ENCODE peak calls at places on chromosomes 16 and 17, in six cellular contexts. One of them, this sample, is unnamed.

GRCh38 chr17:58694302-58694701 is 1.9 kb downstream of the RAD51C start:
- DNase-seq in lung: no peak
- DNase-seq in HL-60: no peak
- DNase-seq in fibroblast of lung: no peak
- DNase-seq in fibroblast of pulmonary artery: no peak
- DNase-seq in left ventricle myocardium inferior: no peak
- DNase-seq in this sample: no peak

GRCh38 chr17:80761421-80761871 is 216.8 kb downstream of the RPTOR start:
- DNase-seq in HL-60: no peak
- DNase-seq in left ventricle myocardium inferior: no peak
- DNase-seq in fibroblast of lung: peak
- DNase-seq in lung: no peak
- DNase-seq in fibroblast of pulmonary artery: peak
- DNase-seq in this sample: peak

GRCh38 chr17:5526821-5527598 is 40.6 kb downstream of the MIS12 start:
- DNase-seq in fibroblast of pulmonary artery: peak
- DNase-seq in left ventricle myocardium inferior: peak
- DNase-seq in lung: no peak
- DNase-seq in HL-60: peak
- DNase-seq in fibroblast of lung: peak
- DNase-seq in this sample: peak

GRCh38 chr16:12345349-12345748 is 368.8 kb downstream of the SNX29 start:
- DNase-seq in fibroblast of lung: no peak
- DNase-seq in HL-60: peak
- DNase-seq in fibroblast of pulmonary artery: no peak
- DNase-seq in left ventricle myocardium inferior: no peak
- DNase-seq in lung: no peak
- DNase-seq in this sample: no peak

GRCh38 chr16:50550035-50550434 is 1.8 kb downstream of the NKD1 start:
- DNase-seq in HL-60: no peak
- DNase-seq in fibroblast of lung: no peak
- DNase-seq in left ventricle myocardium inferior: no peak
- DNase-seq in fibroblast of pulmonary artery: no peak
- DNase-seq in lung: no peak
- DNase-seq in this sample: no peak

GRCh38 chr17:50514388-50514787 is 6.1 kb downstream of the MYCBPAP start:
- DNase-seq in fibroblast of pulmonary artery: no peak
- DNase-seq in fibroblast of lung: no peak
- DNase-seq in left ventricle myocardium inferior: no peak
- DNase-seq in lung: no peak
- DNase-seq in HL-60: no peak
- DNase-seq in this sample: no peak

GRCh38 chr17:21677126-21677910 is 15.0 kb upstream of the KCNJ18 start:
- DNase-seq in lung: no peak
- DNase-seq in HL-60: no peak
- DNase-seq in fibroblast of lung: no peak
- DNase-seq in left ventricle myocardium inferior: no peak
- DNase-seq in fibroblast of pulmonary artery: no peak
- DNase-seq in this sample: no peak

GRCh38 chr17:43591750-43592562 is 45.8 kb upstream of the ETV4 start:
- DNase-seq in fibroblast of pulmonary artery: peak
- DNase-seq in lung: peak
- DNase-seq in fibroblast of lung: peak
- DNase-seq in HL-60: no peak
- DNase-seq in left ventricle myocardium inferior: peak
- DNase-seq in this sample: peak

GRCh38 chr17:42748202-42748905 is 3.5 kb upstream of the EZH1 start:
- DNase-seq in HL-60: no peak
- DNase-seq in left ventricle myocardium inferior: no peak
- DNase-seq in fibroblast of pulmonary artery: no peak
- DNase-seq in fibroblast of lung: no peak
- DNase-seq in lung: no peak
- DNase-seq in this sample: no peak

GRCh38 chr16:56617212-56618085 is 8.1 kb upstream of the MT1E start:
- DNase-seq in lung: peak
- DNase-seq in left ventricle myocardium inferior: peak
- DNase-seq in fibroblast of lung: peak
- DNase-seq in fibroblast of pulmonary artery: peak
- DNase-seq in HL-60: peak
- DNase-seq in this sample: peak

GRCh38 chr17:2595200-2595599 is 1.7 kb downstream of the PAFAH1B1 start:
- DNase-seq in lung: no peak
- DNase-seq in fibroblast of pulmonary artery: no peak
- DNase-seq in left ventricle myocardium inferior: no peak
- DNase-seq in fibroblast of lung: no peak
- DNase-seq in HL-60: no peak
- DNase-seq in this sample: no peak

GRCh38 chr16:81263470-81264200 is 25.1 kb downstream of the BCO1 start:
- DNase-seq in fibroblast of lung: peak
- DNase-seq in HL-60: no peak
- DNase-seq in fibroblast of pulmonary artery: peak
- DNase-seq in lung: no peak
- DNase-seq in left ventricle myocardium inferior: no peak
- DNase-seq in this sample: no peak

GRCh38 chr16:81266680-81267095 is 28.2 kb downstream of the BCO1 start:
- DNase-seq in lung: no peak
- DNase-seq in fibroblast of pulmonary artery: no peak
- DNase-seq in left ventricle myocardium inferior: no peak
- DNase-seq in HL-60: no peak
- DNase-seq in fibroblast of lung: no peak
- DNase-seq in this sample: peak

GRCh38 chr16:81265052-81265451 is 26.6 kb downstream of the BCO1 start:
- DNase-seq in fibroblast of lung: no peak
- DNase-seq in HL-60: no peak
- DNase-seq in lung: no peak
- DNase-seq in fibroblast of pulmonary artery: no peak
- DNase-seq in left ventricle myocardium inferior: no peak
- DNase-seq in this sample: no peak

GRCh38 chr16:81265658-81266451 is 27.4 kb downstream of the BCO1 start:
- DNase-seq in left ventricle myocardium inferior: peak
- DNase-seq in lung: peak
- DNase-seq in HL-60: no peak
- DNase-seq in fibroblast of lung: peak
- DNase-seq in fibroblast of pulmonary artery: peak
- DNase-seq in this sample: peak

GRCh38 chr16:81264386-81264785 is 25.9 kb downstream of the BCO1 start:
- DNase-seq in left ventricle myocardium inferior: no peak
- DNase-seq in lung: no peak
- DNase-seq in HL-60: no peak
- DNase-seq in fibroblast of pulmonary artery: no peak
- DNase-seq in fibroblast of lung: no peak
- DNase-seq in this sample: no peak
- H3K4me3 ChIP-seq in left ventricle myocardium inferior: no peak
- H3K4me3 ChIP-seq in lung: no peak
- H3K4me3 ChIP-seq in HL-60: no peak
- H3K4me3 ChIP-seq in fibroblast of pulmonary artery: no peak
- H3K4me3 ChIP-seq in fibroblast of lung: no peak
- H3K4me3 ChIP-seq in this sample: no peak

GRCh38 chr17:63436523-63437110 is 9.5 kb downstream of the CYB561 start:
- DNase-seq in fibroblast of lung: peak
- DNase-seq in HL-60: no peak
- DNase-seq in lung: no peak
- DNase-seq in fibroblast of pulmonary artery: peak
- DNase-seq in left ventricle myocardium inferior: no peak
- DNase-seq in this sample: no peak
- TF ChIP-seq CTCF in fibroblast of lung: peak
- TF ChIP-seq CTCF in HL-60: no peak
- TF ChIP-seq CTCF in lung: no peak
- TF ChIP-seq CTCF in fibroblast of pulmonary artery: peak
- TF ChIP-seq CTCF in left ventricle myocardium inferior: peak
- TF ChIP-seq CTCF in this sample: no peak

DNA sequence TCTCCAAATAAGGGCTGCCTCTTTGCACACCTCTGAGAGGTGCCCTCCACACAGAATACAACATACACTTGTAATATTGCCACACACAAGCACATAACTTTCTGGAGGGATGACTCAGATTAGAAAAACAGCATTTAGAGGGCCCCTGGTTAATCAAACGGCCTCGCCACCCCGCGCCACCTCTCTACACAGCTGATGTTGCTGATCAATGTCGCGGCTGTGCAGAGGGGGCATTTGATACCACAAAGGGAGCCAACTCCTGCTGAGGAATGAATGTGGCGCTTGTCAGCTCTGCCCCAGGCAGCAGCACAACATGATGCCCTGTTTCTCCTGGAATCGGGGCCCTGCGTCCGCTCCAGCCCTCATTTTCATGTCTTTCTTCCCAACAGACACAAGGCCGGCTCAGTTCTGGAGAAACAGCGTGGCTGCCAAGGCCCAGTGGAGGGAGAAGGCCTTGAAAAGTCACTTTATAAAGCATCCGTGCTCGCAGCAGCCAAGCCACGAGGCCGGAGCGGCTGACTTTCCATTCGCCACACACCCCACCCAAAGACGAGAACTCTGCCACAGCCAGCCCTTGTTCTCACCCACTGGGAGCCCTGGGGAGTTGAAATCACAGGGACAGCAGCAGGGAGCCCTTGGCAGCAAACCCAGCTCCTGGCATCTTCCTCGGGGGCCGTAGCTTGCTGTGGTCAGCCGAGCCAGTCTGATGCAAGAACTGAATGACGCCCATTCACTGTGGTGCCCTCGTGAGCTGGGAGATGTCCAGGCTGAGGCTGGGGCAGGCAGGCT is 65.7 kb downstream of the XYLT1 start:
- DNase-seq in HL-60: no peak
- DNase-seq in fibroblast of lung: peak
- DNase-seq in left ventricle myocardium inferior: peak
- DNase-seq in fibroblast of pulmonary artery: peak
- DNase-seq in lung: peak
- DNase-seq in this sample: no peak
- H3K4me3 ChIP-seq in HL-60: no peak
- H3K4me3 ChIP-seq in fibroblast of lung: no peak
- H3K4me3 ChIP-seq in left ventricle myocardium inferior: no peak
- H3K4me3 ChIP-seq in fibroblast of pulmonary artery: no peak
- H3K4me3 ChIP-seq in lung: no peak
- H3K4me3 ChIP-seq in this sample: no peak

DNA sequence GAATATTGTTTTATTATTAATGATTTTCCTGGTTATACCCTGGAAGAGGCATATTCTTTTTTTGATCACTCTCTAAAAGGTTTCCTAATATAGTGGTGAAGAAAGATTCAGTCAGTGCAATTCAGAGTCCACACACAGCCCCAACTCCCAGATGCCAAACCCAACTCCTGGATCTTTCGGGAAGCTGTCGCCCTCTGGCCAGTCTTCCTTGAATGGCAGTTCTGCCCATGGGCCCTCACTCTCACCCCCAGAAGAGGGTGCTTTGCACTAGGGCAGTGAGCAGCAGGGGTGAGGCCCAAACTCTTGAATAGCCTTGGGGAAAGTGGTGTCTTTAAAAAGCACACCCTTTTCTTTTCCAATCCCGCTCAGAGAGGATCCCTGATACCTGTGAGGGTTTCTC is 11.0 kb downstream of the KRT32 start:
- DNase-seq in lung: no peak
- DNase-seq in fibroblast of pulmonary artery: no peak
- DNase-seq in fibroblast of lung: no peak
- DNase-seq in HL-60: no peak
- DNase-seq in left ventricle myocardium inferior: no peak
- DNase-seq in this sample: no peak
- TF ChIP-seq CTCF in lung: no peak
- TF ChIP-seq CTCF in fibroblast of pulmonary artery: no peak
- TF ChIP-seq CTCF in fibroblast of lung: peak
- TF ChIP-seq CTCF in HL-60: no peak
- TF ChIP-seq CTCF in left ventricle myocardium inferior: no peak
- TF ChIP-seq CTCF in this sample: no peak

GRCh38 chr16:46813611-46814010 is 17.4 kb downstream of the C16orf87 start:
- DNase-seq in HL-60: no peak
- DNase-seq in left ventricle myocardium inferior: no peak
- DNase-seq in lung: no peak
- DNase-seq in fibroblast of lung: no peak
- DNase-seq in fibroblast of pulmonary artery: no peak
- DNase-seq in this sample: no peak

GRCh38 chr16:46811682-46812081 is 19.3 kb downstream of the C16orf87 start:
- DNase-seq in HL-60: no peak
- DNase-seq in fibroblast of pulmonary artery: no peak
- DNase-seq in fibroblast of lung: no peak
- DNase-seq in lung: no peak
- DNase-seq in left ventricle myocardium inferior: no peak
- DNase-seq in this sample: no peak

GRCh38 chr16:46817961-46818360 is 13.0 kb downstream of the C16orf87 start:
- DNase-seq in fibroblast of lung: peak
- DNase-seq in fibroblast of pulmonary artery: peak
- DNase-seq in lung: no peak
- DNase-seq in HL-60: no peak
- DNase-seq in left ventricle myocardium inferior: no peak
- DNase-seq in this sample: no peak

GRCh38 chr16:46812781-46813555 is 18.0 kb downstream of the C16orf87 start:
- DNase-seq in left ventricle myocardium inferior: no peak
- DNase-seq in HL-60: no peak
- DNase-seq in lung: no peak
- DNase-seq in fibroblast of pulmonary artery: no peak
- DNase-seq in fibroblast of lung: no peak
- DNase-seq in this sample: no peak

DNA sequence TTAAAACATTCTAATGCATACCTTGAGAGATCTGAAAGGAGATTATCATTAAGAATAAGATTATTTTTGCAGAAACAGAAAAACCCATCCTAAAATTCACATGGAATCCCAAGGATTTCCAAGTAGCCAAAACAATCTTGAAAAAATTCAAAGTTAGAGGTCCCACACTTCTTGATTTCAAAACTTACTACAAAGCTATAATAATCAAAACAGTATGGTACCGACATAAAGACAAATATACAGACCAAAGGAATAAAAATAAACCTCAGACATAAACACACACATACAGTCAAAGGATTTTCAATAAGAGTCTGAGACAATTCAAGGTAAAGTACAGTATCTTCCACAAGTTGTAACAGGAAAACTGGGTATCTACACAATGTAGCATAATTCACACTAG is 16.2 kb downstream of the C16orf87 start:
- DNase-seq in fibroblast of pulmonary artery: no peak
- DNase-seq in lung: no peak
- DNase-seq in fibroblast of lung: no peak
- DNase-seq in left ventricle myocardium inferior: no peak
- DNase-seq in HL-60: no peak
- DNase-seq in this sample: no peak
- H3K4me3 ChIP-seq in fibroblast of pulmonary artery: no peak
- H3K4me3 ChIP-seq in lung: no peak
- H3K4me3 ChIP-seq in fibroblast of lung: no peak
- H3K4me3 ChIP-seq in left ventricle myocardium inferior: no peak
- H3K4me3 ChIP-seq in HL-60: no peak
- H3K4me3 ChIP-seq in this sample: peak

This sample was measured in hepatocyte.